ENCODE peak calls at places on chromosomes 7 and 10, in six cellular contexts. One of them, this sample, is unnamed.

GRCh38 chr7:152949198-152949597 is 189.6 kb downstream of the ACTR3B start:
- DNase-seq in testis: no peak
- DNase-seq in A549: no peak
- DNase-seq in neural crest cell: no peak
- DNase-seq in transverse colon: no peak
- DNase-seq in CD14-positive monocyte: no peak
- DNase-seq in this sample: no peak

GRCh38 chr7:100620804-100621203 is 8.5 kb downstream of the MOSPD3 start:
- DNase-seq in neural crest cell: no peak
- DNase-seq in A549: no peak
- DNase-seq in testis: no peak
- DNase-seq in CD14-positive monocyte: no peak
- DNase-seq in transverse colon: no peak
- DNase-seq in this sample: no peak

GRCh38 chr10:103273026-103273425 is 3.9 kb upstream of the INA start:
- DNase-seq in testis: no peak
- DNase-seq in A549: peak
- DNase-seq in transverse colon: no peak
- DNase-seq in CD14-positive monocyte: no peak
- DNase-seq in neural crest cell: no peak
- DNase-seq in this sample: peak

GRCh38 chr7:134891262-134892001 is 94.9 kb upstream of the AGBL3 start:
- DNase-seq in A549: peak
- DNase-seq in neural crest cell: peak
- DNase-seq in CD14-positive monocyte: no peak
- DNase-seq in testis: peak
- DNase-seq in transverse colon: peak
- DNase-seq in this sample: peak

GRCh38 chr7:51611937-51612336 is 295.3 kb upstream of the COBL start:
- DNase-seq in A549: no peak
- DNase-seq in transverse colon: no peak
- DNase-seq in neural crest cell: no peak
- DNase-seq in CD14-positive monocyte: no peak
- DNase-seq in testis: no peak
- DNase-seq in this sample: no peak

GRCh38 chr10:9331583-9332008 is 1277.1 kb downstream of the GATA3 start:
- DNase-seq in transverse colon: no peak
- DNase-seq in neural crest cell: no peak
- DNase-seq in A549: peak
- DNase-seq in testis: no peak
- DNase-seq in CD14-positive monocyte: no peak
- DNase-seq in this sample: no peak

GRCh38 chr7:37354661-37355131 is 94.0 kb downstream of the ELMO1 start:
- DNase-seq in CD14-positive monocyte: peak
- DNase-seq in A549: no peak
- DNase-seq in transverse colon: peak
- DNase-seq in testis: peak
- DNase-seq in neural crest cell: no peak
- DNase-seq in this sample: peak

GRCh38 chr10:122221958-122222357 is 49.1 kb upstream of the BTBD16 start:
- DNase-seq in transverse colon: no peak
- DNase-seq in neural crest cell: no peak
- DNase-seq in A549: no peak
- DNase-seq in CD14-positive monocyte: no peak
- DNase-seq in testis: no peak
- DNase-seq in this sample: no peak

GRCh38 chr10:59606551-59606961 is 103.1 kb downstream of the SLC16A9 start:
- DNase-seq in neural crest cell: no peak
- DNase-seq in testis: no peak
- DNase-seq in transverse colon: no peak
- DNase-seq in CD14-positive monocyte: no peak
- DNase-seq in A549: no peak
- DNase-seq in this sample: no peak

GRCh38 chr7:114070246-114070645 is 151.4 kb upstream of the PPP1R3A start:
- DNase-seq in testis: no peak
- DNase-seq in neural crest cell: no peak
- DNase-seq in transverse colon: no peak
- DNase-seq in A549: no peak
- DNase-seq in CD14-positive monocyte: no peak
- DNase-seq in this sample: no peak

GRCh38 chr7:44486693-44487092 is 3.8 kb downstream of the NUDCD3 start:
- DNase-seq in neural crest cell: no peak
- DNase-seq in A549: peak
- DNase-seq in testis: no peak
- DNase-seq in CD14-positive monocyte: no peak
- DNase-seq in transverse colon: no peak
- DNase-seq in this sample: no peak

GRCh38 chr10:92241158-92241500 is 49.7 kb downstream of the CPEB3 start:
- DNase-seq in neural crest cell: no peak
- DNase-seq in CD14-positive monocyte: no peak
- DNase-seq in transverse colon: peak
- DNase-seq in A549: peak
- DNase-seq in testis: peak
- DNase-seq in this sample: no peak

GRCh38 chr7:30433082-30433481 is 45.5 kb downstream of the NOD1 start:
- DNase-seq in CD14-positive monocyte: peak
- DNase-seq in A549: no peak
- DNase-seq in transverse colon: peak
- DNase-seq in neural crest cell: no peak
- DNase-seq in testis: peak
- DNase-seq in this sample: no peak

GRCh38 chr10:126137557-126138221 is 241.3 kb downstream of the FANK1 start:
- DNase-seq in A549: no peak
- DNase-seq in CD14-positive monocyte: no peak
- DNase-seq in neural crest cell: no peak
- DNase-seq in testis: no peak
- DNase-seq in transverse colon: no peak
- DNase-seq in this sample: no peak

GRCh38 chr10:133564816-133565215 is 567 bp downstream of the SYCE1 start:
- DNase-seq in CD14-positive monocyte: no peak
- DNase-seq in A549: no peak
- DNase-seq in neural crest cell: no peak
- DNase-seq in testis: no peak
- DNase-seq in transverse colon: no peak
- DNase-seq in this sample: no peak

GRCh38 chr7:129786825-129787563 is 165.8 kb downstream of the UBE2H start:
- DNase-seq in neural crest cell: no peak
- DNase-seq in A549: no peak
- DNase-seq in testis: no peak
- DNase-seq in CD14-positive monocyte: no peak
- DNase-seq in transverse colon: no peak
- DNase-seq in this sample: no peak

GRCh38 chr10:127145173-127145572 is 51.2 kb downstream of the INSYN2A start:
- DNase-seq in neural crest cell: no peak
- DNase-seq in testis: no peak
- DNase-seq in CD14-positive monocyte: no peak
- DNase-seq in A549: peak
- DNase-seq in transverse colon: no peak
- DNase-seq in this sample: no peak

GRCh38 chr7:27423290-27423689 is 180.7 kb downstream of the EVX1 start:
- DNase-seq in transverse colon: peak
- DNase-seq in neural crest cell: no peak
- DNase-seq in testis: no peak
- DNase-seq in A549: no peak
- DNase-seq in CD14-positive monocyte: no peak
- DNase-seq in this sample: no peak

GRCh38 chr7:57641521-57642067 is 191.6 kb downstream of the ZNF716 start:
- DNase-seq in testis: no peak
- DNase-seq in CD14-positive monocyte: no peak
- DNase-seq in transverse colon: no peak
- DNase-seq in A549: no peak
- DNase-seq in neural crest cell: no peak
- DNase-seq in this sample: no peak

GRCh38 chr10:67036808-67037207 is 111.0 kb downstream of the LRRTM3 start:
- DNase-seq in testis: no peak
- DNase-seq in CD14-positive monocyte: no peak
- DNase-seq in transverse colon: no peak
- DNase-seq in neural crest cell: no peak
- DNase-seq in A549: no peak
- DNase-seq in this sample: no peak

GRCh38 chr7:152051968-152052367 is 26.5 kb downstream of the GALNT11 start:
- DNase-seq in CD14-positive monocyte: no peak
- DNase-seq in neural crest cell: no peak
- DNase-seq in transverse colon: no peak
- DNase-seq in testis: no peak
- DNase-seq in A549: no peak
- DNase-seq in this sample: no peak

GRCh38 chr7:35906191-35906908 is 105.5 kb downstream of the SEPTIN7 start:
- DNase-seq in neural crest cell: peak
- DNase-seq in A549: peak
- DNase-seq in transverse colon: peak
- DNase-seq in CD14-positive monocyte: peak
- DNase-seq in testis: peak
- DNase-seq in this sample: no peak

GRCh38 chr7:83681200-83681599 is 32.3 kb upstream of the SEMA3E start:
- DNase-seq in testis: no peak
- DNase-seq in transverse colon: no peak
- DNase-seq in A549: no peak
- DNase-seq in CD14-positive monocyte: no peak
- DNase-seq in neural crest cell: no peak
- DNase-seq in this sample: no peak

GRCh38 chr7:22729180-22729579 is 2.2 kb downstream of the IL6 start:
- DNase-seq in testis: no peak
- DNase-seq in neural crest cell: no peak
- DNase-seq in A549: no peak
- DNase-seq in CD14-positive monocyte: no peak
- DNase-seq in transverse colon: no peak
- DNase-seq in this sample: no peak

GRCh38 chr10:28097633-28098032 is 98.8 kb upstream of the ODAD2 start:
- DNase-seq in transverse colon: no peak
- DNase-seq in A549: no peak
- DNase-seq in testis: no peak
- DNase-seq in neural crest cell: no peak
- DNase-seq in CD14-positive monocyte: no peak
- DNase-seq in this sample: no peak
- TF ChIP-seq CTCF in transverse colon: no peak
- TF ChIP-seq CTCF in A549: no peak
- TF ChIP-seq CTCF in testis: no peak
- TF ChIP-seq CTCF in neural crest cell: no peak
- TF ChIP-seq CTCF in CD14-positive monocyte: no peak
- TF ChIP-seq CTCF in this sample: no peak

GRCh38 chr10:13348216-13349017 is at the start of gene SEPHS1:
- DNase-seq in transverse colon: peak
- DNase-seq in neural crest cell: peak
- DNase-seq in CD14-positive monocyte: no peak
- DNase-seq in testis: peak
- DNase-seq in A549: peak
- DNase-seq in this sample: peak
- TF ChIP-seq CTCF in transverse colon: no peak
- TF ChIP-seq CTCF in neural crest cell: no peak
- TF ChIP-seq CTCF in CD14-positive monocyte: no peak
- TF ChIP-seq CTCF in testis: no peak
- TF ChIP-seq CTCF in A549: peak
- TF ChIP-seq CTCF in this sample: no peak

GRCh38 chr7:49074538-49074937 is 150.2 kb downstream of the CDC14C start:
- DNase-seq in testis: no peak
- DNase-seq in transverse colon: no peak
- DNase-seq in CD14-positive monocyte: no peak
- DNase-seq in A549: no peak
- DNase-seq in neural crest cell: no peak
- DNase-seq in this sample: no peak
- TF ChIP-seq CTCF in testis: no peak
- TF ChIP-seq CTCF in transverse colon: no peak
- TF ChIP-seq CTCF in CD14-positive monocyte: no peak
- TF ChIP-seq CTCF in A549: no peak
- TF ChIP-seq CTCF in neural crest cell: no peak
- TF ChIP-seq CTCF in this sample: no peak

DNA sequence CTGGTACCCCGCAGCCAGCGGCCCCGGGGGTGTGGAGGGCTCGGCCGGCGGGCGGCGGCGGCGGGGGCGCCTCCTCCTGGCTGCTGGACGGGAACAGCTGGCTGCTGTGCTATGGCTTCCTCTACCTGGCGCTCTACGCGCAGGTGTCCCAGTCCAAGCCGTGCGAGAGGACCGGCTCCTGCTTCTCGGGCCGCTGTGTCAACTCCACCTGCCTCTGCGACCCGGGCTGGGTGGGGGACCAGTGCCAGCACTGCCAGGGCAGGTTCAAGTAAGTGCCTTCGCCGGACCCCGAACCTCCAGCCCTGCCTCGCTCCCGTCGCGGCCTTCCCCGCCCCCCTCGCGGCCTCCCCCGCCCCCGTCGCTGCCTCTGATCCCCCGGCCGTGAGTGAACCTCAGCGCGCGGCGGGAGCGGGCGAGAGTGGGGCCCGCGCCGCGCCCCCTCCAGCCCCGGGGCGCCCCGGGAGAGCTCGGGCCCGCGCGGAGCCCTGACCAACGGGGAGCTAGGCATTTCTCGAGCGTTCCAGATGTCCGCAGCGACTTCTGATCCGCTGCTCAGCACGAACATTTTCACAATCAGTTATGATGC is 704 bp downstream of the ATRNL1 start:
- DNase-seq in transverse colon: peak
- DNase-seq in neural crest cell: peak
- DNase-seq in testis: peak
- DNase-seq in A549: peak
- DNase-seq in CD14-positive monocyte: no peak
- DNase-seq in this sample: no peak
- TF ChIP-seq CTCF in transverse colon: no peak
- TF ChIP-seq CTCF in neural crest cell: peak
- TF ChIP-seq CTCF in testis: no peak
- TF ChIP-seq CTCF in A549: peak
- TF ChIP-seq CTCF in CD14-positive monocyte: no peak
- TF ChIP-seq CTCF in this sample: no peak